ENCODE peak calls at places on chromosomes 4 and X, in five cellular contexts. L, U, O, Q and G are unnamed samples. For H3K27me3 and H3K4me1, the result is how much of the 10 kb centered on the place peaks cover.

GRCh38 chr4:88516746-88517145 is 6.8 kb downstream of the PYURF start:
- DNase-seq in Q (no peak), O (no peak), L (no peak), U (no peak), G (no peak)

GRCh38 chr4:7938513-7939376 is 916 bp downstream of the AFAP1 start:
- DNase-seq in Q (peak), U (peak), O (peak), L (no peak), G (peak)

GRCh38 chr4:159446266-159446976 is 343.5 kb downstream of the RAPGEF2 start:
- DNase-seq in U (no peak), L (no peak), O (peak), Q (peak), G (peak)

GRCh38 chr4:100129774-100130173 is 60.5 kb downstream of the DDIT4L start:
- DNase-seq in L (no peak), Q (no peak), O (no peak), U (no peak), G (no peak)

GRCh38 chr4:110142461-110142860 is 56.0 kb downstream of the ELOVL6 start:
- DNase-seq in O (no peak), U (no peak), Q (no peak), L (no peak), G (no peak)

GRCh38 chrX:46647251-46647650 is 73.7 kb downstream of the CHST7 start:
- DNase-seq in O (no peak), Q (no peak), L (no peak), U (no peak), G (no peak)

GRCh38 chr4:140237616-140238352 is 83.8 kb upstream of the MAML3 start:
- DNase-seq in Q (peak), O (peak), U (peak), L (peak), G (peak)

GRCh38 chr4:63670735-63671134 is 738.5 kb downstream of the TECRL start:
- DNase-seq in Q (no peak), L (no peak), O (no peak), U (no peak), G (no peak)

GRCh38 chrX:38375888-38376287 is 23.5 kb downstream of the OTC start:
- DNase-seq in Q (no peak), O (no peak), U (no peak), L (no peak), G (no peak)

GRCh38 chr4:52051615-52052474 is 741 bp downstream of the SPATA18 start:
- DNase-seq in L (peak), U (peak), O (peak), Q (peak), G (peak)

GRCh38 chr4:147090486-147090885 is 144.8 kb upstream of the TTC29 start:
- DNase-seq in L (no peak), U (no peak), O (no peak), Q (no peak), G (no peak)
- H3K27me3 ChIP-seq in L (under half), U (under half), O (under half), Q (under half), G (under half)

DNA sequence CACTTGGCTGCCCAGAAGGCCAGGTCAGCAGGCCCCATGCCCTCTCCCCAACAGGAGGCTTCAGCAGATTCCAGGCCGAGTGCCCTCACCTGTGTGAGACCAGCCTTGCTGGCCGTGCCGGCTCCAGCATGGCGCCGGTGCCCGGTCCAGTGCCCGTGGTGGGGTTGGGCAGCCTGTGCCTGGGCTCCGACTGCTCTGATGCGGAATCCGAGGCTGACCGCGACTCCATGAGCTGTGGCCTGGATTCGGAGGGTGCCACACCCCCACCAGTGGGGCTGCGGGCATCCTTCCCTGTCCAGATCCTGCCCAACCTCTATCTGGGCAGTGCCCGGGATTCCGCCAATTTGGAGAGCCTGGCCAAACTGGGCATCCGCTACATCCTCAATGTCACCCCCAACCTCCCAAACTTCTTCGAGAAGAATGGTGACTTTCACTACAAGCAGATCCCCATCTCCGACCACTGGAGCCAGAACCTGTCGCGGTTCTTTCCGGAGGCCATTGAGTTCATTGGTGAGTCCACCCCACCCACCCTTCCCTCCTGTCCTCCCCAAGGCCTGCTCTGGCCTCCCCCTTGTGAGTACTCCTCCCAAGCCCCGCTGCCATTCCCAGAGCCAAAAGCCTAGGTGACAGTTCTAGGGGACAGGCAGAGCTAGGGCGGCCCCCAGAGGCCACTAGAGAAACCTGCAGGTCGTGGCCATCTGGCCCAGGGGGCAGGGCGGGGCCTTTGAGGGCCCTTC is 2.3 kb downstream of the DUSP9 start:
- DNase-seq in O (no peak), L (peak), Q (no peak), U (no peak), G (peak)
- H3K4me1 ChIP-seq in O (under half), L (under half), Q (under half), U (under half), G (under half)

DNA sequence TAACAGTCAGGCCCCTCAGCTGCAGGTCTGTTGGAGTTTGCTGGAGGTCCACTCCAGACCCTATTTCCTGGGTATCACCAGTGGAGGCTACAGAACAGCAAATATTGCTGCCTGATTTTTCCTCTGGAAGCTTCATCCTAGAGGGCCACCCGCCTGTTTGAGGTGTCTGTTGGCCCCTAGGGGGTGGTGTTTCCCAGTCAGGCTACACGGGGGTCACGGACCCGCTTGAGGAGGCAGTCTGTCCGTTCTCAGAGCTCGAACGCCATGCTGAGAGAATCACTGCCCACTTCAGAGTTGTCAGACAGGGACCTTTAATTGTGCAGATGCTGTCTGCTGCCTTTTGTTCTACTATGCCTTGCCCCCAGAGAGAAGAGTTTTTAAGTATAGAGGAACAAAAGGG is 160.8 kb downstream of the DKK2 start:
- DNase-seq in Q (no peak), U (no peak), L (no peak), O (no peak), G (no peak)
- H3K27me3 ChIP-seq in Q (under half), U (under half), L (under half), O (under half), G (under half)

GRCh38 chr4:67160409-67160808 is 384.9 kb downstream of the CENPC start:
- DNase-seq in O (no peak), Q (no peak), L (no peak), U (no peak), G (no peak)
- H3K4me1 ChIP-seq in O (under half), Q (under half), L (under half), U (under half), G (under half)

GRCh38 chr4:183966371-183966770 is 61.3 kb downstream of the STOX2 start:
- DNase-seq in O (no peak), L (no peak), U (no peak), Q (peak), G (no peak)
- H3K27me3 ChIP-seq in O (under half), L (under half), U (under half), Q (under half), G (under half)

GRCh38 chr4:125357675-125358074 is 42.9 kb downstream of the FAT4 start:
- DNase-seq in Q (no peak), O (no peak), U (no peak), L (no peak), G (no peak)

GRCh38 chr4:125358453-125358852 is 43.7 kb downstream of the FAT4 start:
- DNase-seq in L (no peak), Q (no peak), O (no peak), U (no peak), G (no peak)

GRCh38 chr4:125353131-125353530 is 38.4 kb downstream of the FAT4 start:
- DNase-seq in O (no peak), Q (no peak), L (no peak), U (no peak), G (no peak)

GRCh38 chr4:125352521-125352920 is 37.8 kb downstream of the FAT4 start:
- DNase-seq in O (no peak), L (no peak), Q (no peak), U (no peak), G (no peak)

DNA sequence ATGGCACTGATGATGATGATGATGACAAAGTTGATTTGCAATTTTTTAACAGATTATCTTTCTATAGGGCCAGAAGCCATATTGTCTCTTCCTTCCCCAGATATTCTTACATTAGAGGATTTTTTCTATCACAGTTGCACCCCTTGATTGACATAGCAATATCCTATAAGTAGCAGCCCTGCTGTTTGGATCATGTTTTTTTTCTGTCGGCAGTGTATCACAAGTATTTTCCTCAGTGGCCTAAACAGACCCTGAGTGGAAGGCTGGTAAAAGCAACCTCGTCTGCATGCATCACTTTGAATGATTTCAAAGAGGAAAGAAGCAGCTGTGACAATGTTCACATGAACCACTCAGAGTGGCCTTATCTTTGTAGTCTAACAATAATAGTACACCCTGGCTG is 41.0 kb downstream of the FAT4 start:
- DNase-seq in O (no peak), Q (no peak), U (no peak), L (no peak), G (no peak)
- H3K4me1 ChIP-seq in O (under half), Q (under half), U (under half), L (under half), G (under half)

DNA sequence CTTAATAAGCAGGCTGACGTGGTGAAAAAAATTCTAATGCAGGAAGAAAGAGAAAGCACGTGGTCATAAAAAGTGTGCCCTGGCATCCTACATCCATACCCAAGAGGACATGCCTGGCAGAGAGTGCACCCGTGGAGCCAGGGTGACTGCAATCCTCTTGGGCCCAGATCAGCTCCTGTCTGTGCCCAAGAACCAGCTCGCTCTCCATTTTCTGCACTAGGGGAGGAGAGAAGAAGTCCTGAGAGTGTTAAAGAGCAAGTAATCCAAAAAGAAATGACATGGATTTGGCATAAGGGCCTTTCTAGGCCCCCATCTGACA is 483.1 kb downstream of the BCOR start:
- DNase-seq in Q (no peak), L (no peak), U (no peak), O (no peak), G (no peak)
- H3K27me3 ChIP-seq in Q (under half), L (under half), U (under half), O (under half), G (under half)